ENCODE peak calls at places on chromosome 16, in seven cellular contexts. E is AG09309, P is astrocyte of the spinal cord, R is hepatocyte, C is progenitor cell of endocrine pancreas, K is fibroblast of mammary gland, V is cardiac muscle cell. M is an unnamed sample.

GRCh38 chr16:87207509-87207908 is 109.7 kb downstream of the C16orf95 start:
- DNase-seq in E (peak), P (peak), R (no peak), C (no peak), K (peak), V (peak), M (no peak)

GRCh38 chr16:2954647-2955381 is 9.3 kb upstream of the KREMEN2 start:
- DNase-seq in E (no peak), P (no peak), R (no peak), C (no peak), K (no peak), V (no peak), M (no peak)

GRCh38 chr16:56560447-56560846 is 4.4 kb upstream of the MT4 start:
- DNase-seq in E (no peak), P (no peak), R (no peak), C (no peak), K (no peak), V (no peak), M (no peak)

GRCh38 chr16:1311738-1312458 is 2.5 kb downstream of the UBE2I start:
- DNase-seq in E (no peak), P (no peak), R (peak), C (no peak), K (peak), V (peak), M (no peak)

GRCh38 chr16:19884611-19885455 is at the start of gene GPRC5B:
- DNase-seq in E (no peak), P (no peak), R (peak), C (peak), K (no peak), V (peak), M (peak)

GRCh38 chr16:54080524-54081008 is 206.0 kb downstream of the IRX3 start:
- DNase-seq in E (peak), P (peak), R (peak), C (no peak), K (peak), V (peak), M (no peak)

GRCh38 chr16:73846292-73846849 is 450.2 kb upstream of the PSMD7 start:
- DNase-seq in E (no peak), P (no peak), R (no peak), C (no peak), K (no peak), V (no peak), M (no peak)

GRCh38 chr16:83956336-83957289 is 3.6 kb downstream of the OSGIN1 start:
- DNase-seq in E (peak), P (peak), R (peak), C (peak), K (peak), V (peak), M (peak)

GRCh38 chr16:84907575-84907974 is 87.8 kb downstream of the CRISPLD2 start:
- DNase-seq in E (peak), P (peak), R (no peak), C (no peak), K (peak), V (peak), M (no peak)

GRCh38 chr16:75333770-75334169 is 82.3 kb upstream of the BCAR1 start:
- DNase-seq in E (no peak), P (no peak), R (no peak), C (no peak), K (no peak), V (no peak), M (no peak)

GRCh38 chr16:85878875-85879274 is 20.1 kb upstream of the IRF8 start:
- DNase-seq in E (peak), P (peak), R (no peak), C (no peak), K (peak), V (peak), M (no peak)

GRCh38 chr16:9091867-9092281 is 430 bp downstream of the HAPSTR1 start:
- DNase-seq in E (no peak), P (peak), R (peak), C (peak), K (no peak), V (peak), M (peak)

GRCh38 chr16:9092963-9093477 is 1.6 kb downstream of the HAPSTR1 start:
- DNase-seq in E (no peak), P (no peak), R (peak), C (peak), K (no peak), V (no peak), M (peak)

GRCh38 chr16:9090960-9091866 is at the start of gene HAPSTR1:
- DNase-seq in E (peak), P (peak), R (peak), C (peak), K (peak), V (peak), M (peak)

GRCh38 chr16:9094008-9094846 is 2.8 kb downstream of the HAPSTR1 start:
- DNase-seq in E (no peak), P (no peak), R (no peak), C (no peak), K (no peak), V (no peak), M (no peak)

GRCh38 chr16:9092282-9092962 is 978 bp downstream of the HAPSTR1 start:
- DNase-seq in E (no peak), P (no peak), R (peak), C (peak), K (no peak), V (no peak), M (peak)
- TF ChIP-seq CTCF in E (peak), P (no peak), R (peak), C (peak), K (no peak), V (peak), M (no peak)

GRCh38 chr16:77422196-77422784 is 12.5 kb downstream of the ADAMTS18 start:
- DNase-seq in E (no peak), P (no peak), R (no peak), C (no peak), K (no peak), V (no peak), M (no peak)
- TF ChIP-seq CTCF in E (no peak), P (no peak), R (no peak), C (no peak), K (no peak), V (no peak), M (no peak)

DNA sequence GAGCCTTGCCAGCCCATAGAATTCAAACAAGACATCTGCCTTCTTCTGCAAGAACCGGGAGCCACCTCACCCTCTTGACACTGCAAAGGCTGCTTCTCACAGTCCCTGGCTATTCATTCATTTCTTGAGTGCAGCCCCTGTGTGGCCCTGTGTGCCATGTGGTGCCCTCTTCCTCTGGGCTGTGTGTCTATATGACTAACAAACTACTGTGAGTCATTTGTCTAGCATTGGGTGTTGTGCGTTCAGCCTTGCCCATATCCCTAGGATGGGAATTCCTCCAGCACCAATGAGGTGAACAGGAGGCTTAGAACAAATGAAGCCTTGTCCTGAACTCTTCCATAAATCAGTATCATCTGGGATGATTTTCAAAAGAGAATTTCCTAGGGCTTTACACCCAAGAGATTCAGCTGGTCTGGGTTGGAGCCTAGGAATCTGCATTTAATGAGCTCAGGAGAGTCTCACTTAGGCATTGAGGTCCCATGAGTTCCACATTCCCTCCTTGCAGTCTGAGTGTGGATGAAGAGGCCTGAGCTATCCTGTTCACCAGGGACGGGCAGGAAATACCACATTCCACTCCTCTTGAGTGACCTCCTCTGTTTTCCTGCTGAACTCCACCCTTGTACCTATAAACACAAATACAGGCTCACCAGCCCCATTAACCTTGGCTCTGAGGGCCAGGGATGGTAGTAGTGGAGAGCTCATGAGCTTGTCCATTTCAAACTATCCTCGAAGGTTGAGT is 308.7 kb upstream of the N4BP1 start:
- DNase-seq in E (no peak), P (no peak), R (no peak), C (no peak), K (peak), V (no peak), M (no peak)
- TF ChIP-seq CTCF in E (no peak), P (no peak), R (no peak), C (no peak), K (no peak), V (no peak), M (no peak)

GRCh38 chr16:52405441-52405840 is 141.5 kb downstream of the TOX3 start:
- DNase-seq in E (no peak), P (no peak), R (no peak), C (no peak), K (no peak), V (no peak), M (no peak)

GRCh38 chr16:52408197-52408845 is 138.6 kb downstream of the TOX3 start:
- DNase-seq in E (no peak), P (no peak), R (peak), C (no peak), K (no peak), V (no peak), M (no peak)

GRCh38 chr16:52404546-52404945 is 142.4 kb downstream of the TOX3 start:
- DNase-seq in E (no peak), P (no peak), R (peak), C (no peak), K (no peak), V (peak), M (no peak)

GRCh38 chr16:52407778-52408177 is 139.2 kb downstream of the TOX3 start:
- DNase-seq in E (no peak), P (no peak), R (no peak), C (no peak), K (no peak), V (no peak), M (no peak)
- TF ChIP-seq CTCF in E (no peak), P (no peak), R (no peak), C (no peak), K (no peak), V (no peak), M (no peak)

GRCh38 chr16:47016700-47017133 is 43.2 kb upstream of the DNAJA2 start:
- DNase-seq in E (no peak), P (no peak), R (no peak), C (no peak), K (no peak), V (peak), M (no peak)

GRCh38 chr16:47013910-47014309 is 40.4 kb upstream of the DNAJA2 start:
- DNase-seq in E (no peak), P (no peak), R (no peak), C (no peak), K (no peak), V (no peak), M (no peak)

GRCh38 chr16:47018223-47018891 is 44.9 kb upstream of the DNAJA2 start:
- DNase-seq in E (no peak), P (peak), R (peak), C (peak), K (peak), V (peak), M (peak)

GRCh38 chr16:47017636-47018035 is 44.2 kb upstream of the DNAJA2 start:
- DNase-seq in E (no peak), P (no peak), R (no peak), C (no peak), K (no peak), V (no peak), M (no peak)

DNA sequence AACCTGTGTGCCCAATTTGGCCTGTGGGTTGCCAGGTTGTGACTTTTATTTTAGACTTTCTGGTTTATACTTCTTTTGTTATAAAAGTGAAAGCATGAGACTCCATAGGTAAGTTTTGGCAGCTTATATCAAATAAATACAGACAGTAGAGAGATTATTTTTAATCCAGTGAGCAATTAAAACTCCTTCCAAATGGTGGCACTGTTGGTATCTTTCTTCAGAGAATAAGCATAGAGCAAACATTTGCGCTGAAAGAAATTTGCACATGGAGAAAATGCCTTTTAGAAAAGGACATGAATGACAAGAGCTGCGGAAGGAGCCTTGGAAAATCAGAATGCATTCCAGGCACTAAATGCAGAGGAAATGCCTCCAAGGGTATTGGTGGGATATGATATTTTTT is 46.1 kb upstream of the DNAJA2 start:
- DNase-seq in E (no peak), P (peak), R (no peak), C (no peak), K (no peak), V (peak), M (no peak)
- TF ChIP-seq CTCF in E (peak), P (peak), R (no peak), C (no peak), K (peak), V (peak), M (no peak)

GRCh38 chr16:69466547-69466946 is 42.1 kb downstream of the CYB5B start:
- DNase-seq in E (no peak), P (no peak), R (no peak), C (no peak), K (no peak), V (no peak), M (no peak)

GRCh38 chr16:69463876-69464275 is 39.5 kb downstream of the CYB5B start:
- DNase-seq in E (no peak), P (no peak), R (no peak), C (no peak), K (no peak), V (no peak), M (no peak)

GRCh38 chr16:69465881-69466280 is 41.5 kb downstream of the CYB5B start:
- DNase-seq in E (no peak), P (no peak), R (no peak), C (no peak), K (no peak), V (no peak), M (no peak)

GRCh38 chr16:69467531-69468204 is 43.2 kb downstream of the CYB5B start:
- DNase-seq in E (no peak), P (no peak), R (no peak), C (no peak), K (no peak), V (no peak), M (no peak)

DNA sequence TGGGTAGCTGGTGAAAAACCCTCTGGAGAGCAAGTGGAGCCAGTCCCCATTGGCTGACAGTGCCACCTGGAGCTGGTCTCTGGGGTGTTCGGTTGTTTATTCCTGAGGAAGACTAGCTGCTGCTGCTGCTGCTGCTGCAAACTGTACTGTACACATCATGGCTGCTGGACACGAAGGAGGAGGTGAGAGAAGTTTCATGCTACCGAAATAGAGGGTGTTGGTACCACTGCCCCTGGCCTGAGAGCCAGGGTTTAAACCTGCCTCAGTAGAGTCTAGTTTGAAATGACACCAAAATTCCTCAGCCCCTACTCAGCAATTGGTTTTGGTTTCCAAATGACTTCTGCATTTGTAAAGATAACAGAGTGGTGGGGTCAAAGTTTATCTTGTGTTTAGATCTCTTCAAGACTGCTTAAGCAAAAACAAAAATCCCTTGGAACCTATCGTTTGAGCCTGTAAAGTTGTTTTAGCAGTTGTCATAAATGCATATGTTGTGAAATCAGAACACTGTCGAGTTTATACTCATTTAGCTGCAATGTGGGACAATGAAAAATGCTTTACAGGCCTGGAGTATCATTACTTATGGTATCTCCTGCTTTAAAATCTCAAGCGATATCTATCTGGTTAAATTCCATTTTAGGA is 40.8 kb downstream of the CYB5B start:
- DNase-seq in E (no peak), P (peak), R (peak), C (no peak), K (no peak), V (no peak), M (no peak)
- TF ChIP-seq CTCF in E (no peak), P (no peak), R (peak), C (no peak), K (no peak), V (no peak), M (no peak)

M was measured in neural crest cell.